ENCODE peak calls at places on chromosomes 2 and 18, in four cellular contexts. V, J, K and G are unnamed samples.
A peak's percentile ranks its signal among the peaks of the same experiment; 100 is the strongest.

GRCh38 chr18:23136326-23137092 is 1.2 kb downstream of the CABLES1 start:
- DNase-seq in V (peak; percentile 36), J (peak; percentile 42), K (peak; percentile 49), G (no peak)

GRCh38 chr2:19454125-19454524 is 95.7 kb upstream of the OSR1 start:
- DNase-seq in V (no peak), J (no peak), K (no peak), G (no peak)

GRCh38 chr2:68710756-68711155 is 23.9 kb upstream of the ARHGAP25 start:
- DNase-seq in V (no peak), J (no peak), K (no peak), G (no peak)

GRCh38 chr18:3468833-3469232 is 18.9 kb downstream of the TGIF1 start:
- DNase-seq in V (no peak), J (no peak), K (no peak), G (no peak)

GRCh38 chr18:31428211-31428610 is 19.3 kb upstream of the DSG3 start:
- DNase-seq in V (no peak), J (no peak), K (no peak), G (no peak)

GRCh38 chr2:15042824-15043223 is 410.3 kb downstream of the LRATD1 start:
- DNase-seq in V (no peak), J (no peak), K (peak; percentile 90), G (no peak)

GRCh38 chr2:3959372-3959771 is 256.0 kb downstream of the DCDC2C start:
- DNase-seq in V (no peak), J (no peak), K (peak; percentile 6), G (no peak)

GRCh38 chr2:207936380-207936779 is 88.9 kb downstream of the PLEKHM3 start:
- DNase-seq in V (no peak), J (no peak), K (no peak), G (no peak)

GRCh38 chr2:70143314-70144150 is 47.3 kb downstream of the C2orf42 start:
- DNase-seq in V (peak; percentile 51), J (peak; percentile 12), K (peak; percentile 48), G (no peak)

GRCh38 chr2:1769703-1770422 is 25.5 kb upstream of the PXDN start:
- DNase-seq in V (peak; percentile 72), J (peak; percentile 62), K (peak; percentile 42), G (no peak)

GRCh38 chr2:106165556-106165955 is 28.5 kb downstream of the UXS1 start:
- DNase-seq in V (no peak), J (no peak), K (no peak), G (no peak)

GRCh38 chr2:160566717-160567116 is 73.1 kb upstream of the RBMS1 start:
- DNase-seq in V (no peak), J (no peak), K (no peak), G (no peak)

GRCh38 chr18:25089470-25089869 is 262.5 kb downstream of the ZNF521 start:
- DNase-seq in V (no peak), J (no peak), K (no peak), G (no peak)

GRCh38 chr2:39780825-39781600 is 2.0 kb upstream of the THUMPD2 start:
- DNase-seq in V (no peak), J (no peak), K (peak; percentile 27), G (no peak)

GRCh38 chr2:9250091-9250490 is 43.5 kb downstream of the ASAP2 start:
- DNase-seq in V (no peak), J (no peak), K (no peak), G (no peak)

GRCh38 chr2:62306751-62307468 is 111.0 kb downstream of the B3GNT2 start:
- DNase-seq in V (no peak), J (peak; percentile 11), K (peak; percentile 32), G (no peak)

GRCh38 chr18:13272411-13272810 is 53.9 kb downstream of the LDLRAD4 start:
- DNase-seq in V (no peak), J (no peak), K (no peak), G (no peak)

GRCh38 chr2:159010340-159010739 is 41.9 kb downstream of the TANC1 start:
- DNase-seq in V (no peak), J (no peak), K (peak; percentile 87), G (no peak)

GRCh38 chr18:11689972-11690570 is 1.0 kb downstream of the GNAL start:
- DNase-seq in V (peak; percentile 27), J (no peak), K (peak; percentile 13), G (no peak)